ENCODE peak calls at places on chromosomes 6 and 20, in four cellular contexts. Q is body of pancreas, X is cardiac fibroblast, V is fibroblast of the aortic adventitia. U is an unnamed sample.

GRCh38 chr6:119284861-119285521 is 64.6 kb downstream of the MAN1A1 start:
- DNase-seq in V (no peak), X (no peak), Q (no peak), U (peak)

GRCh38 chr20:21640556-21640955 is 64.9 kb upstream of the PAX1 start:
- DNase-seq in V (no peak), X (no peak), Q (no peak), U (no peak)

GRCh38 chr20:41533537-41534136 is 84.5 kb downstream of the CHD6 start:
- DNase-seq in Q (peak), V (no peak), X (no peak), U (no peak)

GRCh38 chr6:106161893-106162292 is 75.8 kb downstream of the PRDM1 start:
- DNase-seq in V (no peak), X (no peak), Q (no peak), U (no peak)

GRCh38 chr6:32665621-32666140 is 776 bp downstream of the HLA-DQB1 start:
- DNase-seq in X (no peak), Q (no peak), V (no peak), U (no peak)

GRCh38 chr6:137237413-137238170 is 18.4 kb upstream of the IFNGR1 start:
- DNase-seq in V (peak), Q (no peak), X (peak), U (no peak)

GRCh38 chr20:45968801-45969711 is 2.9 kb downstream of the ZNF335 start:
- DNase-seq in Q (no peak), V (no peak), X (peak), U (no peak)

GRCh38 chr6:111481836-111482235 is 1.2 kb downstream of the REV3L start:
- DNase-seq in X (peak), Q (no peak), V (peak), U (no peak)

GRCh38 chr6:127462391-127462790 is 3.2 kb upstream of the KIAA0408 start:
- DNase-seq in Q (no peak), V (no peak), X (no peak), U (no peak)

GRCh38 chr6:12508553-12508952 is 208.0 kb upstream of the PHACTR1 start:
- DNase-seq in Q (no peak), X (no peak), V (no peak), U (no peak)

GRCh38 chr6:143804835-143805239 is 38.3 kb upstream of the LTV1 start:
- DNase-seq in X (no peak), V (no peak), Q (no peak), U (no peak)

GRCh38 chr6:42726485-42727083 is 4.2 kb upstream of the PRPH2 start:
- DNase-seq in Q (peak), V (peak), X (peak), U (peak)

GRCh38 chr20:44204156-44204831 is 6.3 kb downstream of the OSER1 start:
- DNase-seq in Q (peak), V (peak), X (peak), U (no peak)

GRCh38 chr20:20410678-20411077 is 42.8 kb downstream of the INSM1 start:
- DNase-seq in V (peak), X (no peak), Q (peak), U (peak)

GRCh38 chr6:161347988-161348627 is 74.2 kb upstream of the AGPAT4 start:
- DNase-seq in V (no peak), Q (no peak), X (no peak), U (no peak)

GRCh38 chr20:23265226-23265625 is 85.4 kb upstream of the NXT1 start:
- DNase-seq in X (peak), Q (no peak), V (no peak), U (no peak)

GRCh38 chr6:37134622-37135191 is 35.2 kb upstream of the PIM1 start:
- DNase-seq in Q (peak), X (peak), V (peak), U (no peak)
- H3K4me3 ChIP-seq in Q (no peak), X (no peak), V (no peak), U (no peak)

GRCh38 chr6:20213271-20213798 is 1.1 kb upstream of the MBOAT1 start:
- DNase-seq in V (no peak), X (peak), Q (no peak), U (no peak)
- H3K4me3 ChIP-seq in V (no peak), X (peak), Q (no peak), U (peak)

DNA sequence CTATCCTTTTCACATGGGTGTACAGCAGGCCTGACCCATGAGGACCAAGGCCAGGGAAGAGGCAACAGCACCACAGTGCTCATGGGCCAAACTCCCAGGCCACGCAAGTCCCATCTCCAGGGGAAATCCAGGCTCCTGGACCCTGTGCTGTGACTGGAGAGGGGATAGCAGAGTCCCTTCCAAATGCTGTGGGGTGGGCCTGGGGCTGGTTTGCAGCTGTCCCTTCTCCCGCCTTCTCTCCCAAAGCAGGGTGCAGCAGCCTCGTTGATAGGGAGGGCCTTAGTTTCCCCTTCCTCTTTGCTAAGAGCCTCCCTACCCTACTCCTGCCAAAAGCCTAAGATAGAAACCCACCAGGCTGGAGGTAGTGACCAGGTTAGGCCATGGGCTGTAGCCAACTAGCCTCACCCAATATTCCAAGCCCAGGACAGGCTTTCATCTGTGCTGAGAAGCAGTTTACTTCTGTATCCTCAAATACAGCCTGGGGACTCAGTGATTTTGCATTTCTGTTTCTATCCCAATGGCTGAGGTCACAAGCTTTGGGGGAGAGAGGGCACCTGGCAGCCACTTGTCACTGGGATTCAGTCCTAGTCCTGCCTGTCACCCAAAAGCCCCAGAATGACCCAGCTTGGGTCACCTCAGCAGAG is 1.4 kb downstream of the CTSZ start:
- DNase-seq in V (no peak), Q (no peak), X (no peak), U (no peak)
- H3K4me3 ChIP-seq in V (peak), Q (no peak), X (peak), U (no peak)

GRCh38 chr6:117920493-117920845 is 13.4 kb downstream of the SLC35F1 start:
- DNase-seq in X (no peak), Q (no peak), V (no peak), U (no peak)

GRCh38 chr6:117917176-117917575 is 10.1 kb downstream of the SLC35F1 start:
- DNase-seq in X (no peak), V (no peak), Q (no peak), U (no peak)

GRCh38 chr6:117918454-117918853 is 11.4 kb downstream of the SLC35F1 start:
- DNase-seq in V (no peak), Q (no peak), X (no peak), U (no peak)

GRCh38 chr6:117916483-117916882 is 9.4 kb downstream of the SLC35F1 start:
- DNase-seq in Q (no peak), X (no peak), V (no peak), U (no peak)

DNA sequence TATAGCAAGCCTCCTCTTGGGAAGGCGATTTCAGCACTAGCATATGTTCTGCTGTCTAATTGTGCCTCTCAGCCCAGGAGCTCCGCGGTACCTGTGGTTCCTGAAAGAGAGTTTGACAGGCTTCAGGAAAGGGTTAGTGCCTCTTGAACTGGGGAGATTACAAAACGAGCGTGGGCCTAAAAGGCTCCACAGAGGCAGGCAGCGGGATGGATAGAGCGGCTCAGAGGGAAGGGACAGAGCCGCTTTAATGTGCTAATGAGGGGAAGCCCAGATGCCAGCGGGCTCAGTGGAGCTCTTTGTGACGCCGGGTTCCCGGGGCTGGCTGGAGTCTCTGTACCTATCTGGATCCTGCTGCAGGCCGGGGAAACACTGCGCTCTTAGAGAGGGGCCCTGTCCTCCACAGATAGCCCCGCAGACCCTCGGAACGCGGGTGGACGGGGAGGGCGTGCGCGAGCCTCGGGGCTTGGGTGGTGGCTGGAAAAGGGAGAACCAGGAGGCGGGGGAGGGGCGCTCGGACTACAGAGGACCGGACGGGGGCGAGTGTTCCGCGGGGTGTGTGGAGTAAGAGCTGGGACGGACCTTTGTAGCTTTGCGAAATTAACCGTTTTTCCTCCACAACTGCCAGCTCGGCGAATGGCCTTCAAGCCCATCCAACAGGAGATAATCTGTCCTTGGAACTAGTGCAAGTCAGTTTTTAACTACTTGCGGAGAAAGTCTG is 12.9 kb downstream of the SLC35F1 start:
- DNase-seq in Q (peak), X (no peak), V (no peak), U (peak)
- H3K4me3 ChIP-seq in Q (peak), X (no peak), V (no peak), U (peak)

GRCh38 chr6:132490478-132491204 is 22.3 kb downstream of the STX7 start:
- DNase-seq in V (peak), X (peak), Q (no peak), U (no peak)
- H3K4me3 ChIP-seq in V (peak), X (no peak), Q (no peak), U (no peak)

GRCh38 chr6:125157280-125157679 is 3.7 kb downstream of the TPD52L1 start:
- DNase-seq in Q (no peak), X (no peak), V (no peak), U (no peak)
- H3K4me3 ChIP-seq in Q (no peak), X (no peak), V (no peak), U (no peak)

GRCh38 chr6:31559958-31560696 is 12.0 kb upstream of the LTA start:
- DNase-seq in Q (peak), V (peak), X (peak), U (peak)
- H3K4me3 ChIP-seq in Q (no peak), V (no peak), X (no peak), U (no peak)

GRCh38 chr20:62043131-62043914 is 22.4 kb downstream of the TAF4 start:
- DNase-seq in X (peak), V (no peak), Q (peak), U (no peak)
- H3K4me3 ChIP-seq in X (no peak), V (no peak), Q (no peak), U (no peak)

GRCh38 chr20:9575836-9576235 is 61.4 kb downstream of the LAMP5 start:
- DNase-seq in V (no peak), Q (no peak), X (no peak), U (no peak)
- H3K4me3 ChIP-seq in V (no peak), Q (no peak), X (no peak), U (no peak)

GRCh38 chr6:167279766-167280440 is 11.2 kb upstream of the UNC93A start:
- DNase-seq in X (no peak), Q (no peak), V (no peak), U (peak)
- H3K4me3 ChIP-seq in X (no peak), Q (no peak), V (no peak), U (no peak)

U was measured in WERI-Rb-1.